ENCODE peak calls at places on chromosomes 13 and 19, in eight cellular contexts. G is mammary epithelial cell, I is Panc1, C is suprapubic skin, T is spleen, O is GM23338, F is colonic mucosa, X is SJSA1. W is an unnamed sample.

GRCh38 chr19:47109177-47109540 is 4.4 kb downstream of the ZC3H4 start:
- DNase-seq in G (no peak), I (no peak), C (no peak), T (no peak), O (no peak), F (no peak), X (no peak), W (no peak)

GRCh38 chr19:53881482-53882390 is at the start of gene PRKCG:
- DNase-seq in G (peak; percentile 41), I (no peak), C (no peak), T (peak; percentile 90), O (peak; percentile 90), F (peak; percentile 52), X (no peak), W (peak; percentile 71)

GRCh38 chr19:12833418-12833746 is 997 bp downstream of the RTBDN start:
- DNase-seq in G (no peak), I (no peak), C (no peak), T (no peak), O (peak; percentile 32), F (no peak), X (no peak), W (no peak)

GRCh38 chr19:6119031-6119430 is 8.7 kb upstream of the RFX2 start:
- DNase-seq in G (no peak), I (no peak), C (no peak), T (no peak), O (no peak), F (no peak), X (no peak), W (no peak)

GRCh38 chr13:39038569-39038898 is 278 bp downstream of the NHLRC3 start:
- DNase-seq in G (peak; percentile 48), I (no peak), C (no peak), T (no peak), O (no peak), F (peak; percentile 46), X (no peak), W (peak; percentile 22)

GRCh38 chr13:111122631-111123030 is 7.5 kb downstream of the ARHGEF7 start:
- DNase-seq in G (no peak), I (no peak), C (no peak), T (no peak), O (no peak), F (no peak), X (no peak), W (no peak)

GRCh38 chr13:65656740-65657329 is 1573.3 kb downstream of the PCDH9 start:
- DNase-seq in G (no peak), I (no peak), C (no peak), T (no peak), O (peak; percentile 11), F (no peak), X (no peak), W (no peak)

GRCh38 chr13:113930711-113931637 is 42.9 kb downstream of the C13orf46 start:
- DNase-seq in G (no peak), I (no peak), C (peak; percentile 70), T (peak; percentile 64), O (no peak), F (no peak), X (no peak), W (peak; percentile 83)

GRCh38 chr19:36939153-36939552 is 23.0 kb downstream of the ZNF568 start:
- DNase-seq in G (no peak), I (no peak), C (no peak), T (no peak), O (peak; percentile 52), F (no peak), X (no peak), W (no peak)

GRCh38 chr13:28440774-28441532 is 54.0 kb downstream of the FLT1 start:
- DNase-seq in G (peak; percentile 6), I (no peak), C (no peak), T (no peak), O (no peak), F (no peak), X (no peak), W (no peak)
- H3K4me1 ChIP-seq in G (no peaks in the 10 kb centered on the region), I (no peaks in the 10 kb centered on the region), C (peaks cover 4% of the 10 kb centered on the region), T (no peaks in the 10 kb centered on the region), O (peaks cover 52% of the 10 kb centered on the region), F (no peaks in the 10 kb centered on the region), X (no peaks in the 10 kb centered on the region), W (no peaks in the 10 kb centered on the region)

GRCh38 chr19:2186071-2186846 is 22.5 kb downstream of the DOT1L start:
- DNase-seq in G (no peak), I (no peak), C (peak; percentile 90), T (no peak), O (no peak), F (peak; percentile 52), X (peak; percentile 90), W (no peak)

GRCh38 chr19:2188708-2189385 is 25.1 kb downstream of the DOT1L start:
- DNase-seq in G (no peak), I (no peak), C (no peak), T (no peak), O (no peak), F (no peak), X (no peak), W (no peak)

GRCh38 chr19:2184422-2185012 is 20.8 kb downstream of the DOT1L start:
- DNase-seq in G (no peak), I (no peak), C (no peak), T (no peak), O (no peak), F (no peak), X (no peak), W (no peak)

GRCh38 chr19:2185734-2186070 is 22.0 kb downstream of the DOT1L start:
- DNase-seq in G (no peak), I (no peak), C (no peak), T (no peak), O (no peak), F (no peak), X (no peak), W (no peak)

DNA sequence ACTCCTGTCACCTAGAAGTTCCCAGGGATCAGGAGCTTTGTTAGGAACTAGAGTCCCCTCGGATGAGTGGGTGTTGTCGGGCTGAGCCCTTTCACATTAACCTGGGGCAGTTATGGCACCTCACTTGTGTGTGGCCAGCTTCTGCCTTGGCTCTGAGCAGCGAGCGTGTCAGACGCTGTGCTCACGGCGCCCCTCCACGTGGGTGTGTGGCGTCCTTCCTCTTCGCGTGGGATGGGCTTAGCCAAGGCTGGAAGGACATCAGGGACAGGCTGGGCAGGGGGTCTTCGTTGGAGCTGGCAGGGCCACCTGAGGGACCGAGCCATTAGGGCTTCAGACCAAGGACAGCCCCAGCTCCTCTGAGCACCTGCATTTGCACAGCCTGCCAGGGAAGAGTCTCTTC is 23.4 kb downstream of the DOT1L start:
- DNase-seq in G (no peak), I (no peak), C (no peak), T (no peak), O (no peak), F (no peak), X (no peak), W (no peak)
- H3K27ac ChIP-seq in G (no peak overlapping the region), I (no peak overlapping the region), C (no peak overlapping the region), T (peak overlapping the region; percentile 72), O (no peak overlapping the region), F (no peak overlapping the region), X (no peak overlapping the region), W (no peak overlapping the region)

DNA sequence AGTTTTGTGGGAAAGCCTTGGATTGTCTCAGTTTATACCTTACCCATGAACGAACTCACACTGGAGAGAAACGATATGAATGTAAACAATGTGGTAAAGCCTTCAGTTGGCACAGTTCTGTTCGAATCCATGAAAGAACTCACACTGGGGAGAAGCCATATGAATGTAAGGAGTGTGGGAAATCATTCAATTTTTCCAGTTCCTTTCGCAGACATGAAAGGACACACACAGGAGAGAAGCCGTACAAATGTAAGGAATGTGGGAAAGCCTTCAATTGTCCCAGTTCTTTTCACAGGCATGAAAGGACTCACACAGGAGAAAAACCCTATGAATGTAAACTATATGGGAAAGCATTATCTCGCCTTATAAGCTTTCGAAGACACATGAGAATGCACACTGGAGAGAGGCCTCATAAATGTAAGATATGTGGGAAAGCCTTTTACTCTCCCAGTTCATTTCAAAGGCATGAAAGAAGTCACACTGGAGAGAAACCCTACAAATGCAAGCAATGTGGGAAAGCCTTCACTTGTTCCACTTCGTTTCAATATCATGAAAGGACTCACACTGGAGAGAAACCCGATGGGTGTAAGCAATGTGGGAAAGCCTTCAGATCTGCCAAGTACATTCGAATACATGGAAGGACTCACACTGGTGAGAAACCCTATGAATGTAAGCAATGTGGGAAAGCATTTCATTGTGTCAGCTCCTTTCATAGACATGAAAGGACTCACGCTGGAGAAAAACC is 7.5 kb upstream of the ZNF440 start:
- DNase-seq in G (no peak), I (no peak), C (no peak), T (no peak), O (no peak), F (no peak), X (no peak), W (no peak)
- H3K36me3 ChIP-seq in G (no peaks in the 10 kb centered on the region), I (no peaks in the 10 kb centered on the region), C (peaks cover 23% of the 10 kb centered on the region), T (peaks cover 17% of the 10 kb centered on the region), O (peaks cover 5% of the 10 kb centered on the region), F (no peaks in the 10 kb centered on the region), X (no peaks in the 10 kb centered on the region), W (no peaks in the 10 kb centered on the region)

GRCh38 chr19:28199323-28199722 is 1013.6 kb downstream of the UQCRFS1 start:
- DNase-seq in G (no peak), I (no peak), C (no peak), T (no peak), O (no peak), F (no peak), X (no peak), W (no peak)

GRCh38 chr19:28201462-28201943 is 1011.4 kb downstream of the UQCRFS1 start:
- DNase-seq in G (no peak), I (no peak), C (no peak), T (no peak), O (no peak), F (no peak), X (no peak), W (no peak)

DNA sequence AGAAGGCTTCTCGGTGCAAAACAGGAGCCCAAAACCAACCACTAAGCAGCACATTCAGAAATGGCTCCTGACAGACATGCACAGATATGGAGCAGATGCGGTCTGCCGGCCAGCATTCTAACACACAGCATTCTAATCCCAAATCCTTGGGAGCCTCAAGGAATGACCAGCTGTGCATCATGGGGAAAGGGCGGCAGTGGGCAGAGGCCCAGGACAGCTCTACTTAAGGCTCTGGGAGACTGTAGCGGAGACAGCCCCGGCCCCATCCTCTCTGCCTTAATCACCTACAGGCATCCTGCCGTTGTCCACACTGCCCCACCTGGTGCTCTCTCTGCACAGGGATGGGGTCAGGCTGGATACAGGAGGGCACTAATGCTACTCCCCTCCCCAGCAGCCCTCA is 1016.0 kb downstream of the UQCRFS1 start:
- DNase-seq in G (no peak), I (no peak), C (no peak), T (no peak), O (no peak), F (no peak), X (no peak), W (no peak)
- H3K4me1 ChIP-seq in G (no peaks in the 10 kb centered on the region), I (no peaks in the 10 kb centered on the region), C (peaks cover 3% of the 10 kb centered on the region), T (no peaks in the 10 kb centered on the region), O (no peaks in the 10 kb centered on the region), F (no peaks in the 10 kb centered on the region), X (no peaks in the 10 kb centered on the region), W (no peaks in the 10 kb centered on the region)

GRCh38 chr19:7535993-7536685 is 622 bp downstream of the PNPLA6 start:
- DNase-seq in G (no peak), I (no peak), C (no peak), T (no peak), O (peak; percentile 69), F (no peak), X (no peak), W (no peak)
- H3K27ac ChIP-seq in G (peak overlapping the region; percentile 25), I (peak overlapping the region; percentile 29), C (peak overlapping the region; percentile 86), T (peak overlapping the region; percentile 92), O (peak overlapping the region; percentile 30), F (peak overlapping the region; percentile 73), X (peak overlapping the region; percentile 14), W (peak overlapping the region; percentile 73)

W was measured in CD8-positive, alpha-beta memory T cell.